ENCODE peak calls at places on chromosomes 2 and 18, in nine cellular contexts. D is SK-N-SH, Z is AG09309, Y is RWPE1, G is GM12865, V is GM23338, F is progenitor cell of endocrine pancreas, M is neural progenitor cell, T is MCF 10A. K is an unnamed sample.

GRCh38 chr2:46065152-46065551 is 232.1 kb upstream of the EPAS1 start:
- DNase-seq in D (no peak), Z (no peak), Y (no peak), G (no peak), V (no peak), F (no peak), M (no peak), T (no peak), K (no peak)

GRCh38 chr18:56199580-56200320 is 438.6 kb downstream of the TXNL1 start:
- DNase-seq in D (no peak), Z (no peak), Y (no peak), G (no peak), V (no peak), F (no peak), M (no peak), T (no peak), K (no peak)

GRCh38 chr2:149488719-149489440 is 98.7 kb downstream of the MMADHC start:
- DNase-seq in D (no peak), Z (no peak), Y (no peak), G (no peak), V (no peak), F (no peak), M (no peak), T (no peak), K (no peak)

GRCh38 chr2:227805578-227805977 is 8.1 kb upstream of the CCL20 start:
- DNase-seq in D (no peak), Z (no peak), Y (no peak), G (peak; percentile 47), V (no peak), F (no peak), M (no peak), T (peak; percentile 6), K (no peak)

GRCh38 chr2:106995560-106995959 is 109.6 kb upstream of the ST6GAL2 start:
- DNase-seq in D (no peak), Z (no peak), Y (no peak), G (no peak), V (no peak), F (no peak), M (no peak), T (no peak), K (no peak)

GRCh38 chr18:42274488-42275137 is 319.6 kb downstream of the PIK3C3 start:
- DNase-seq in D (peak; percentile 54), Z (no peak), Y (no peak), G (peak; percentile 23), V (peak; percentile 55), F (no peak), M (peak; percentile 23), T (peak; percentile 53), K (peak; percentile 15)

GRCh38 chr2:216211141-216211540 is 102.0 kb downstream of the XRCC5 start:
- DNase-seq in D (no peak), Z (no peak), Y (no peak), G (no peak), V (no peak), F (no peak), M (no peak), T (no peak), K (no peak)

GRCh38 chr2:20223345-20224190 is 1.4 kb downstream of the SDC1 start:
- DNase-seq in D (peak; percentile 97), Z (peak; percentile 2), Y (no peak), G (peak; percentile 39), V (peak; percentile 70), F (peak; percentile 29), M (peak; percentile 72), T (peak; percentile 50), K (peak; percentile 38)

GRCh38 chr2:53442783-53443182 is 324.8 kb upstream of the CHAC2 start:
- DNase-seq in D (no peak), Z (no peak), Y (no peak), G (no peak), V (peak; percentile 39), F (no peak), M (peak; percentile 38), T (peak; percentile 18), K (peak; percentile 20)

GRCh38 chr18:2571200-2572143 is at the start of the genes METTL4 and NDC80:
- DNase-seq in D (peak; percentile 83), Z (no peak), Y (peak; percentile 87), G (peak; percentile 95), V (peak; percentile 93), F (peak; percentile 69), M (peak; percentile 94), T (peak; percentile 89), K (peak; percentile 84)

GRCh38 chr2:46239847-46240181 is 57.4 kb upstream of the EPAS1 start:
- DNase-seq in D (no peak), Z (no peak), Y (no peak), G (peak; percentile 81), V (no peak), F (no peak), M (no peak), T (no peak), K (no peak)

GRCh38 chr2:216539791-216540241 is 41.2 kb downstream of the RPL37A start:
- DNase-seq in D (peak; percentile 30), Z (no peak), Y (peak; percentile 90), G (peak; percentile 56), V (no peak), F (no peak), M (no peak), T (peak; percentile 95), K (no peak)

GRCh38 chr2:218047532-218048230 is 21.4 kb upstream of the RUFY4 start:
- DNase-seq in D (no peak), Z (no peak), Y (no peak), G (no peak), V (no peak), F (no peak), M (no peak), T (no peak), K (no peak)

GRCh38 chr2:214192711-214193110 is 218.1 kb upstream of the VWC2L start:
- DNase-seq in D (no peak), Z (peak; percentile 18), Y (no peak), G (no peak), V (no peak), F (no peak), M (no peak), T (no peak), K (no peak)

GRCh38 chr2:214196260-214196659 is 214.6 kb upstream of the VWC2L start:
- DNase-seq in D (no peak), Z (no peak), Y (no peak), G (no peak), V (no peak), F (no peak), M (no peak), T (no peak), K (no peak)

DNA sequence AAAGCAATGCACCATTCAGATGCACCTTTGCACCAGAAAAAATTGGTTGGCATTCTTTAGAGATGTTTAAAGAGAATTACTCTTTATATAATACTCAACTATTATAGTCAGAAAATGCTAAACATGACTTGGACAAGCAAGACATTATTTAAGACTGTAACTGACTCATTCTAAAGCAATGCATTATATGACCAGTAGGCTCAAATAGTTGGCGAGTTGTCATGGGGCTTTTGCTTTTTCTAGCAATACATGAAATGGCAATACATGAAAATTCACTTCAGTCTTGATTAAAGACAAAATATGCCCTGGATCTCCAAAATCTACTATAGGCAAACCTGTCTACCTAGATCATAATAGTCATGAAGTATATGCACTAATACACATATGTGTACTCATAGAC is 216.9 kb upstream of the VWC2L start:
- DNase-seq in D (no peak), Z (peak; percentile 41), Y (no peak), G (no peak), V (no peak), F (no peak), M (no peak), T (peak; percentile 35), K (no peak)
- TF ChIP-seq CTCF in D (peak; percentile 31), Z (no peak), Y (no peak), G (no peak), V (no peak), F (no peak), M (no peak), T (peak; percentile 4), K (no peak)

DNA sequence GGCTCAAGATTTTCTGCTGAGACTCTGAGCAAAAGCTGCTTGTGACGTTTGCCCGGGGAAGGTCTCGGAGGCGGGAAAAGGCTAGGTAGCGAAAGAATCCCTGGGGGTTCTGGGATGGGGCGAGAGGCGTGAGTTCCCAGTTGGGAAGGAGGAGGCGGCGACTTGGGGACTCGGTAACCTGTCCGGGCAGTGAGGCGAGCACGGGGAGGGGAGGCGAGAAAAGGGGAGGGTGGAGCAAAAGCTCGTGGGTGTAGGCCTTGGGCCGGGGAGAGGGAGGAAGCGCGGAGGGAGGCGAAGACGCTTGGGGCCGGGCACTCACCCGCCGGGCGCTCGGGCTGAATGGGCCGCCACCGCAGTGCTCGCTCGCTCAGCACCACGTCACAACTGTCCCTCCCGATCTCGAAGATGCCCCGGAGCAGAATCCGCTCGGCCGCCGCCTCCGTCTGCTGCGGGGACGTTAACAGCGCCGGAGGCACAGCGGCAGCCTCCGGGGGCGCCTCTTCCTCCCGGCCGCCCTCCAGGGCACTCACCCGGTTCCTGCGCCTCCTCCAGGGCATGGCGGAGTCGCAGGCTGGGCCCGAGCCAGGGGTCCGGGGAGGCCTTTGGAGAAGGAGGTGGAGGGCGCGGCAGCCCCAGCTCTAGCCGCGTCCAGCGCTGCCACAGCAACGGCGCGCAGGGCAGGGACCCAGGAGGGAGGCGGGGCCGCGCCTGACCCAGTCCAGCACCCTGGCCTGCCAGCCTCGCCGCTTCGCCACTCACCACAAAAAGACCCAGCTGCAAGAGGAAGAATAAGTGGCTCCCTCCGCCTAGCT is at the start of gene CERKL:
- DNase-seq in D (peak; percentile 87), Z (no peak), Y (peak; percentile 37), G (peak; percentile 61), V (peak; percentile 89), F (peak; percentile 44), M (peak; percentile 82), T (peak; percentile 49), K (peak; percentile 43)
- TF ChIP-seq CTCF in D (no peak), Z (no peak), Y (no peak), G (no peak), V (no peak), F (peak; percentile 37), M (peak; percentile 34), T (no peak), K (no peak)

GRCh38 chr2:11465485-11466306 is at the start of gene E2F6:
- DNase-seq in D (peak; percentile 98), Z (peak; percentile 66), Y (peak; percentile 95), G (peak; percentile 89), V (peak; percentile 92), F (peak; percentile 95), M (peak; percentile 94), T (peak; percentile 94), K (peak; percentile 98)
- TF ChIP-seq CTCF in D (no peak), Z (no peak), Y (no peak), G (no peak), V (no peak), F (no peak), M (no peak), T (no peak), K (no peak)

GRCh38 chr18:13400636-13401315 is 182.2 kb downstream of the LDLRAD4 start:
- DNase-seq in D (no peak), Z (no peak), Y (no peak), G (no peak), V (no peak), F (no peak), M (no peak), T (no peak), K (no peak)
- TF ChIP-seq CTCF in D (no peak), Z (no peak), Y (no peak), G (no peak), V (no peak), F (no peak), M (no peak), T (no peak), K (no peak)

K was measured in endothelial cell.